ENCODE peak calls at places on chromosomes 13 and 19, in nine cellular contexts. One of them, this sample, is unnamed.

GRCh38 chr13:36038785-36039415 is 92.3 kb downstream of the DCLK1 start:
- DNase-seq in heart left ventricle: no peak
- DNase-seq in HFF-Myc: no peak
- DNase-seq in NCI-H1092: no peak
- DNase-seq in anterior cingulate cortex: no peak
- DNase-seq in mucosa of descending colon: no peak
- DNase-seq in stimulated activated CD8-positive, alpha-beta memory T cell treated with anti-CD3 and anti-CD28 coated beads, Interleukin-2, amount 100 ng/mL, for 1 hour: no peak
- DNase-seq in fibroblast of villous mesenchyme: peak
- DNase-seq in pons: no peak
- DNase-seq in this sample: no peak

GRCh38 chr13:107563099-107563925 is 652.0 kb downstream of the LIG4 start:
- DNase-seq in pons: no peak
- DNase-seq in heart left ventricle: no peak
- DNase-seq in fibroblast of villous mesenchyme: no peak
- DNase-seq in anterior cingulate cortex: no peak
- DNase-seq in stimulated activated CD8-positive, alpha-beta memory T cell treated with anti-CD3 and anti-CD28 coated beads, Interleukin-2, amount 100 ng/mL, for 1 hour: no peak
- DNase-seq in mucosa of descending colon: no peak
- DNase-seq in HFF-Myc: no peak
- DNase-seq in NCI-H1092: no peak
- DNase-seq in this sample: no peak

GRCh38 chr13:34611678-34612077 is 330.4 kb upstream of the NBEA start:
- DNase-seq in HFF-Myc: no peak
- DNase-seq in mucosa of descending colon: no peak
- DNase-seq in pons: no peak
- DNase-seq in anterior cingulate cortex: no peak
- DNase-seq in heart left ventricle: no peak
- DNase-seq in stimulated activated CD8-positive, alpha-beta memory T cell treated with anti-CD3 and anti-CD28 coated beads, Interleukin-2, amount 100 ng/mL, for 1 hour: no peak
- DNase-seq in fibroblast of villous mesenchyme: no peak
- DNase-seq in NCI-H1092: no peak
- DNase-seq in this sample: no peak

GRCh38 chr13:110677731-110678545 is 28.0 kb downstream of the CARS2 start:
- DNase-seq in HFF-Myc: no peak
- DNase-seq in NCI-H1092: no peak
- DNase-seq in anterior cingulate cortex: no peak
- DNase-seq in mucosa of descending colon: no peak
- DNase-seq in fibroblast of villous mesenchyme: no peak
- DNase-seq in heart left ventricle: no peak
- DNase-seq in stimulated activated CD8-positive, alpha-beta memory T cell treated with anti-CD3 and anti-CD28 coated beads, Interleukin-2, amount 100 ng/mL, for 1 hour: no peak
- DNase-seq in pons: no peak
- DNase-seq in this sample: no peak

GRCh38 chr19:47056416-47056815 is 8.0 kb upstream of the TMEM160 start:
- DNase-seq in pons: no peak
- DNase-seq in fibroblast of villous mesenchyme: peak
- DNase-seq in anterior cingulate cortex: no peak
- DNase-seq in NCI-H1092: no peak
- DNase-seq in stimulated activated CD8-positive, alpha-beta memory T cell treated with anti-CD3 and anti-CD28 coated beads, Interleukin-2, amount 100 ng/mL, for 1 hour: no peak
- DNase-seq in heart left ventricle: no peak
- DNase-seq in HFF-Myc: no peak
- DNase-seq in mucosa of descending colon: no peak
- DNase-seq in this sample: no peak

GRCh38 chr13:114115191-114115671 is 17.2 kb downstream of the RASA3 start:
- DNase-seq in heart left ventricle: peak
- DNase-seq in stimulated activated CD8-positive, alpha-beta memory T cell treated with anti-CD3 and anti-CD28 coated beads, Interleukin-2, amount 100 ng/mL, for 1 hour: no peak
- DNase-seq in pons: no peak
- DNase-seq in mucosa of descending colon: peak
- DNase-seq in NCI-H1092: no peak
- DNase-seq in HFF-Myc: no peak
- DNase-seq in anterior cingulate cortex: no peak
- DNase-seq in fibroblast of villous mesenchyme: peak
- DNase-seq in this sample: no peak

GRCh38 chr19:39275578-39275977 is 7.4 kb downstream of the IFNL2 start:
- DNase-seq in stimulated activated CD8-positive, alpha-beta memory T cell treated with anti-CD3 and anti-CD28 coated beads, Interleukin-2, amount 100 ng/mL, for 1 hour: no peak
- DNase-seq in heart left ventricle: no peak
- DNase-seq in anterior cingulate cortex: no peak
- DNase-seq in fibroblast of villous mesenchyme: no peak
- DNase-seq in HFF-Myc: no peak
- DNase-seq in mucosa of descending colon: no peak
- DNase-seq in NCI-H1092: no peak
- DNase-seq in pons: no peak
- DNase-seq in this sample: no peak

GRCh38 chr19:58361900-58362271 is 665 bp downstream of the ZNF497 start:
- DNase-seq in stimulated activated CD8-positive, alpha-beta memory T cell treated with anti-CD3 and anti-CD28 coated beads, Interleukin-2, amount 100 ng/mL, for 1 hour: no peak
- DNase-seq in heart left ventricle: peak
- DNase-seq in NCI-H1092: peak
- DNase-seq in anterior cingulate cortex: peak
- DNase-seq in mucosa of descending colon: peak
- DNase-seq in HFF-Myc: no peak
- DNase-seq in pons: no peak
- DNase-seq in fibroblast of villous mesenchyme: no peak
- DNase-seq in this sample: no peak

GRCh38 chr13:47119568-47120080 is 222.8 kb upstream of the HTR2A start:
- DNase-seq in heart left ventricle: no peak
- DNase-seq in pons: no peak
- DNase-seq in stimulated activated CD8-positive, alpha-beta memory T cell treated with anti-CD3 and anti-CD28 coated beads, Interleukin-2, amount 100 ng/mL, for 1 hour: no peak
- DNase-seq in NCI-H1092: no peak
- DNase-seq in anterior cingulate cortex: no peak
- DNase-seq in mucosa of descending colon: no peak
- DNase-seq in fibroblast of villous mesenchyme: no peak
- DNase-seq in HFF-Myc: no peak
- DNase-seq in this sample: no peak

GRCh38 chr19:7224205-7224833 is 69.9 kb downstream of the INSR start:
- DNase-seq in stimulated activated CD8-positive, alpha-beta memory T cell treated with anti-CD3 and anti-CD28 coated beads, Interleukin-2, amount 100 ng/mL, for 1 hour: no peak
- DNase-seq in pons: peak
- DNase-seq in NCI-H1092: peak
- DNase-seq in anterior cingulate cortex: peak
- DNase-seq in fibroblast of villous mesenchyme: peak
- DNase-seq in heart left ventricle: peak
- DNase-seq in HFF-Myc: no peak
- DNase-seq in mucosa of descending colon: peak
- DNase-seq in this sample: no peak

GRCh38 chr13:22211876-22212275 is 541.0 kb downstream of the FGF9 start:
- DNase-seq in fibroblast of villous mesenchyme: no peak
- DNase-seq in heart left ventricle: no peak
- DNase-seq in pons: no peak
- DNase-seq in NCI-H1092: no peak
- DNase-seq in stimulated activated CD8-positive, alpha-beta memory T cell treated with anti-CD3 and anti-CD28 coated beads, Interleukin-2, amount 100 ng/mL, for 1 hour: no peak
- DNase-seq in mucosa of descending colon: no peak
- DNase-seq in anterior cingulate cortex: no peak
- DNase-seq in HFF-Myc: no peak
- DNase-seq in this sample: no peak

GRCh38 chr13:114248011-114248410 is 13.3 kb downstream of the CDC16 start:
- DNase-seq in mucosa of descending colon: no peak
- DNase-seq in fibroblast of villous mesenchyme: peak
- DNase-seq in HFF-Myc: no peak
- DNase-seq in heart left ventricle: no peak
- DNase-seq in pons: no peak
- DNase-seq in NCI-H1092: no peak
- DNase-seq in anterior cingulate cortex: no peak
- DNase-seq in stimulated activated CD8-positive, alpha-beta memory T cell treated with anti-CD3 and anti-CD28 coated beads, Interleukin-2, amount 100 ng/mL, for 1 hour: no peak
- DNase-seq in this sample: no peak

GRCh38 chr13:44271915-44272341 is 101.7 kb upstream of the SERP2 start:
- DNase-seq in stimulated activated CD8-positive, alpha-beta memory T cell treated with anti-CD3 and anti-CD28 coated beads, Interleukin-2, amount 100 ng/mL, for 1 hour: no peak
- DNase-seq in fibroblast of villous mesenchyme: no peak
- DNase-seq in pons: peak
- DNase-seq in NCI-H1092: no peak
- DNase-seq in mucosa of descending colon: no peak
- DNase-seq in HFF-Myc: no peak
- DNase-seq in anterior cingulate cortex: peak
- DNase-seq in heart left ventricle: peak
- DNase-seq in this sample: no peak

GRCh38 chr13:89951341-89951740 is 1396.1 kb upstream of the MIR17HG start:
- DNase-seq in heart left ventricle: peak
- DNase-seq in anterior cingulate cortex: no peak
- DNase-seq in fibroblast of villous mesenchyme: no peak
- DNase-seq in stimulated activated CD8-positive, alpha-beta memory T cell treated with anti-CD3 and anti-CD28 coated beads, Interleukin-2, amount 100 ng/mL, for 1 hour: no peak
- DNase-seq in HFF-Myc: no peak
- DNase-seq in pons: no peak
- DNase-seq in mucosa of descending colon: no peak
- DNase-seq in NCI-H1092: no peak
- DNase-seq in this sample: no peak

GRCh38 chr13:79779761-79780160 is 298.8 kb downstream of the NDFIP2 start:
- DNase-seq in NCI-H1092: no peak
- DNase-seq in heart left ventricle: peak
- DNase-seq in HFF-Myc: no peak
- DNase-seq in mucosa of descending colon: no peak
- DNase-seq in anterior cingulate cortex: no peak
- DNase-seq in stimulated activated CD8-positive, alpha-beta memory T cell treated with anti-CD3 and anti-CD28 coated beads, Interleukin-2, amount 100 ng/mL, for 1 hour: no peak
- DNase-seq in pons: no peak
- DNase-seq in fibroblast of villous mesenchyme: peak
- DNase-seq in this sample: no peak

GRCh38 chr19:2038284-2039081 is 12.6 kb downstream of the MKNK2 start:
- DNase-seq in stimulated activated CD8-positive, alpha-beta memory T cell treated with anti-CD3 and anti-CD28 coated beads, Interleukin-2, amount 100 ng/mL, for 1 hour: no peak
- DNase-seq in fibroblast of villous mesenchyme: no peak
- DNase-seq in anterior cingulate cortex: no peak
- DNase-seq in heart left ventricle: peak
- DNase-seq in HFF-Myc: no peak
- DNase-seq in NCI-H1092: no peak
- DNase-seq in pons: no peak
- DNase-seq in mucosa of descending colon: peak
- DNase-seq in this sample: no peak

GRCh38 chr13:49759503-49759902 is 33.0 kb downstream of the KPNA3 start:
- DNase-seq in heart left ventricle: no peak
- DNase-seq in mucosa of descending colon: no peak
- DNase-seq in stimulated activated CD8-positive, alpha-beta memory T cell treated with anti-CD3 and anti-CD28 coated beads, Interleukin-2, amount 100 ng/mL, for 1 hour: no peak
- DNase-seq in HFF-Myc: peak
- DNase-seq in pons: no peak
- DNase-seq in NCI-H1092: no peak
- DNase-seq in fibroblast of villous mesenchyme: no peak
- DNase-seq in anterior cingulate cortex: no peak
- DNase-seq in this sample: no peak

GRCh38 chr19:29263305-29264080 is 50.5 kb upstream of the UQCRFS1 start:
- DNase-seq in anterior cingulate cortex: no peak
- DNase-seq in pons: peak
- DNase-seq in HFF-Myc: peak
- DNase-seq in heart left ventricle: no peak
- DNase-seq in NCI-H1092: peak
- DNase-seq in mucosa of descending colon: peak
- DNase-seq in stimulated activated CD8-positive, alpha-beta memory T cell treated with anti-CD3 and anti-CD28 coated beads, Interleukin-2, amount 100 ng/mL, for 1 hour: peak
- DNase-seq in fibroblast of villous mesenchyme: peak
- DNase-seq in this sample: peak

GRCh38 chr13:24213932-24214331 is 53.4 kb downstream of the SPATA13 start:
- DNase-seq in HFF-Myc: no peak
- DNase-seq in anterior cingulate cortex: no peak
- DNase-seq in mucosa of descending colon: no peak
- DNase-seq in heart left ventricle: no peak
- DNase-seq in NCI-H1092: no peak
- DNase-seq in pons: no peak
- DNase-seq in fibroblast of villous mesenchyme: no peak
- DNase-seq in stimulated activated CD8-positive, alpha-beta memory T cell treated with anti-CD3 and anti-CD28 coated beads, Interleukin-2, amount 100 ng/mL, for 1 hour: no peak
- DNase-seq in this sample: no peak

GRCh38 chr13:22126433-22127021 is 455.7 kb downstream of the FGF9 start:
- DNase-seq in stimulated activated CD8-positive, alpha-beta memory T cell treated with anti-CD3 and anti-CD28 coated beads, Interleukin-2, amount 100 ng/mL, for 1 hour: no peak
- DNase-seq in heart left ventricle: no peak
- DNase-seq in NCI-H1092: no peak
- DNase-seq in anterior cingulate cortex: no peak
- DNase-seq in HFF-Myc: no peak
- DNase-seq in fibroblast of villous mesenchyme: no peak
- DNase-seq in pons: peak
- DNase-seq in mucosa of descending colon: no peak
- DNase-seq in this sample: no peak

GRCh38 chr13:97853550-97853949 is 99.9 kb upstream of the IPO5 start:
- DNase-seq in pons: no peak
- DNase-seq in HFF-Myc: no peak
- DNase-seq in stimulated activated CD8-positive, alpha-beta memory T cell treated with anti-CD3 and anti-CD28 coated beads, Interleukin-2, amount 100 ng/mL, for 1 hour: no peak
- DNase-seq in anterior cingulate cortex: no peak
- DNase-seq in heart left ventricle: no peak
- DNase-seq in fibroblast of villous mesenchyme: peak
- DNase-seq in NCI-H1092: no peak
- DNase-seq in mucosa of descending colon: no peak
- DNase-seq in this sample: no peak

GRCh38 chr13:58472483-58472882 is 840.9 kb downstream of the PCDH17 start:
- DNase-seq in NCI-H1092: no peak
- DNase-seq in fibroblast of villous mesenchyme: no peak
- DNase-seq in anterior cingulate cortex: no peak
- DNase-seq in mucosa of descending colon: no peak
- DNase-seq in HFF-Myc: no peak
- DNase-seq in pons: no peak
- DNase-seq in heart left ventricle: no peak
- DNase-seq in stimulated activated CD8-positive, alpha-beta memory T cell treated with anti-CD3 and anti-CD28 coated beads, Interleukin-2, amount 100 ng/mL, for 1 hour: no peak
- DNase-seq in this sample: no peak

GRCh38 chr13:45584816-45585215 is 30.7 kb downstream of the ERICH6B start:
- DNase-seq in stimulated activated CD8-positive, alpha-beta memory T cell treated with anti-CD3 and anti-CD28 coated beads, Interleukin-2, amount 100 ng/mL, for 1 hour: no peak
- DNase-seq in fibroblast of villous mesenchyme: peak
- DNase-seq in NCI-H1092: no peak
- DNase-seq in anterior cingulate cortex: no peak
- DNase-seq in heart left ventricle: no peak
- DNase-seq in HFF-Myc: no peak
- DNase-seq in pons: no peak
- DNase-seq in mucosa of descending colon: no peak
- DNase-seq in this sample: no peak

GRCh38 chr13:39811051-39811450 is 155.6 kb downstream of the COG6 start:
- DNase-seq in NCI-H1092: no peak
- DNase-seq in fibroblast of villous mesenchyme: no peak
- DNase-seq in anterior cingulate cortex: no peak
- DNase-seq in HFF-Myc: no peak
- DNase-seq in stimulated activated CD8-positive, alpha-beta memory T cell treated with anti-CD3 and anti-CD28 coated beads, Interleukin-2, amount 100 ng/mL, for 1 hour: no peak
- DNase-seq in mucosa of descending colon: no peak
- DNase-seq in pons: no peak
- DNase-seq in heart left ventricle: no peak
- DNase-seq in this sample: no peak

GRCh38 chr19:56333506-56333905 is 18.9 kb upstream of the ZSCAN5A start:
- DNase-seq in fibroblast of villous mesenchyme: peak
- DNase-seq in heart left ventricle: no peak
- DNase-seq in stimulated activated CD8-positive, alpha-beta memory T cell treated with anti-CD3 and anti-CD28 coated beads, Interleukin-2, amount 100 ng/mL, for 1 hour: no peak
- DNase-seq in anterior cingulate cortex: no peak
- DNase-seq in HFF-Myc: peak
- DNase-seq in pons: peak
- DNase-seq in mucosa of descending colon: no peak
- DNase-seq in NCI-H1092: no peak
- DNase-seq in this sample: no peak

GRCh38 chr13:33606692-33607091 is 211.3 kb upstream of the RFC3 start:
- DNase-seq in heart left ventricle: no peak
- DNase-seq in HFF-Myc: no peak
- DNase-seq in fibroblast of villous mesenchyme: peak
- DNase-seq in mucosa of descending colon: no peak
- DNase-seq in stimulated activated CD8-positive, alpha-beta memory T cell treated with anti-CD3 and anti-CD28 coated beads, Interleukin-2, amount 100 ng/mL, for 1 hour: no peak
- DNase-seq in anterior cingulate cortex: no peak
- DNase-seq in NCI-H1092: no peak
- DNase-seq in pons: peak
- DNase-seq in this sample: no peak